ENCODE peak calls at places on chromosomes 16 and 17, in seven cellular contexts. A is HCT116, W is GM23338, Z is neural progenitor cell, P is MM.1S, B is PC-3, L is GM23248. E is an unnamed sample.

GRCh38 chr17:55155867-55156560 is 108.7 kb upstream of the HLF start:
- DNase-seq in A (no peak), W (no peak), Z (no peak), P (no peak), B (no peak), L (no peak), E (no peak)

GRCh38 chr17:52790359-52790955 is 631.9 kb upstream of the CA10 start:
- DNase-seq in A (no peak), W (no peak), Z (no peak), P (no peak), B (no peak), L (no peak), E (no peak)

GRCh38 chr16:77277571-77277970 is 78.4 kb downstream of the SYCE1L start:
- DNase-seq in A (no peak), W (no peak), Z (no peak), P (no peak), B (no peak), L (no peak), E (no peak)

GRCh38 chr17:1244606-1245012 is 25.6 kb upstream of the BHLHA9 start:
- DNase-seq in A (no peak), W (no peak), Z (no peak), P (no peak), B (no peak), L (peak; percentile 29), E (no peak)

GRCh38 chr16:55478827-55479559 is at the start of gene MMP2:
- DNase-seq in A (no peak), W (peak; percentile 91), Z (peak; percentile 91), P (no peak), B (no peak), L (peak; percentile 86), E (peak; percentile 81)

GRCh38 chr17:65763786-65764185 is 202.3 kb upstream of the AXIN2 start:
- DNase-seq in A (no peak), W (no peak), Z (no peak), P (no peak), B (no peak), L (no peak), E (no peak)

GRCh38 chr17:41689497-41690299 is 1.0 kb downstream of the EIF1 start:
- DNase-seq in A (no peak), W (peak; percentile 83), Z (peak; percentile 72), P (peak; percentile 74), B (peak; percentile 43), L (peak; percentile 75), E (peak; percentile 70)

GRCh38 chr16:79863128-79864031 is 262.8 kb upstream of the MAF start:
- DNase-seq in A (no peak), W (no peak), Z (no peak), P (no peak), B (no peak), L (no peak), E (no peak)

GRCh38 chr17:20225162-20226115 is 216.3 kb downstream of the SPECC1 start:
- DNase-seq in A (no peak), W (peak; percentile 41), Z (no peak), P (no peak), B (peak; percentile 34), L (no peak), E (no peak)

GRCh38 chr16:89395150-89396142 is 94.9 kb downstream of the ANKRD11 start:
- DNase-seq in A (no peak), W (no peak), Z (peak; percentile 39), P (no peak), B (peak; percentile 95), L (peak; percentile 97), E (peak; percentile 88)

GRCh38 chr16:15575293-15576049 is 67.5 kb downstream of the MARF1 start:
- DNase-seq in A (no peak), W (no peak), Z (no peak), P (peak; percentile 8), B (no peak), L (no peak), E (no peak)

GRCh38 chr16:5065813-5066212 is at the start of gene C16orf89:
- DNase-seq in A (no peak), W (no peak), Z (no peak), P (no peak), B (no peak), L (no peak), E (no peak)

GRCh38 chr16:46756772-46757171 is 8.6 kb upstream of the MYLK3 start:
- DNase-seq in A (no peak), W (no peak), Z (no peak), P (no peak), B (no peak), L (no peak), E (no peak)

GRCh38 chr16:83185902-83186301 is 559.1 kb downstream of the CDH13 start:
- DNase-seq in A (no peak), W (no peak), Z (no peak), P (no peak), B (no peak), L (no peak), E (no peak)

GRCh38 chr17:73357318-73357717 is 45.5 kb upstream of the CDC42EP4 start:
- DNase-seq in A (no peak), W (no peak), Z (no peak), P (no peak), B (no peak), L (no peak), E (no peak)

GRCh38 chr17:66228887-66229782 is at the start of gene APOH:
- DNase-seq in A (no peak), W (no peak), Z (no peak), P (no peak), B (no peak), L (no peak), E (peak; percentile 38)

GRCh38 chr17:32192379-32192778 is 50.1 kb downstream of the RHOT1 start:
- DNase-seq in A (no peak), W (no peak), Z (no peak), P (no peak), B (peak; percentile 11), L (peak; percentile 70), E (no peak)

GRCh38 chr16:29784901-29785500 is 5.5 kb upstream of the KIF22 start:
- DNase-seq in A (no peak), W (peak; percentile 97), Z (peak; percentile 90), P (peak; percentile 27), B (no peak), L (peak; percentile 86), E (peak; percentile 82)

GRCh38 chr17:60139438-60140285 is 10.1 kb upstream of the CA4 start:
- DNase-seq in A (peak; percentile 12), W (peak; percentile 86), Z (peak; percentile 92), P (peak; percentile 49), B (peak; percentile 31), L (peak; percentile 85), E (peak; percentile 88)
- TF ChIP-seq EZH2 in A (no peak), W (peak; percentile 59), Z (peak; percentile 69), P (no peak), B (no peak), L (no peak), E (peak; percentile 39)

GRCh38 chr16:70724146-70725023 is 38.5 kb upstream of the MTSS2 start:
- DNase-seq in A (no peak), W (no peak), Z (no peak), P (no peak), B (no peak), L (no peak), E (no peak)

GRCh38 chr16:70717817-70718216 is 32.0 kb upstream of the MTSS2 start:
- DNase-seq in A (no peak), W (no peak), Z (no peak), P (no peak), B (no peak), L (no peak), E (no peak)

GRCh38 chr16:70723740-70724145 is 37.9 kb upstream of the MTSS2 start:
- DNase-seq in A (no peak), W (no peak), Z (no peak), P (no peak), B (no peak), L (no peak), E (no peak)

GRCh38 chr16:70720431-70721201 is 34.8 kb upstream of the MTSS2 start:
- DNase-seq in A (no peak), W (no peak), Z (no peak), P (no peak), B (no peak), L (peak; percentile 51), E (no peak)

GRCh38 chr16:70721202-70721963 is 35.5 kb upstream of the MTSS2 start:
- DNase-seq in A (no peak), W (no peak), Z (no peak), P (no peak), B (no peak), L (no peak), E (no peak)
- H3K27ac ChIP-seq in A (no peak overlapping the region), W (no peak overlapping the region), Z (no peak overlapping the region), P (no peak overlapping the region), B (no peak overlapping the region), L (no peak overlapping the region), E (no peak overlapping the region)

GRCh38 chr16:69330286-69331109 is at the start of gene PDF:
- DNase-seq in A (peak; percentile 79), W (peak; percentile 98), Z (peak; percentile 97), P (peak; percentile 90), B (peak; percentile 90), L (peak; percentile 99), E (peak; percentile 98)

GRCh38 chr16:69326172-69326873 is 4.1 kb downstream of the PDF start:
- DNase-seq in A (no peak), W (no peak), Z (no peak), P (no peak), B (no peak), L (no peak), E (peak; percentile 70)

GRCh38 chr16:69328854-69329316 is 1.5 kb downstream of the PDF start:
- DNase-seq in A (no peak), W (no peak), Z (no peak), P (no peak), B (peak; percentile 73), L (peak; percentile 54), E (no peak)

GRCh38 chr16:69327585-69328310 is 2.6 kb downstream of the PDF start:
- DNase-seq in A (no peak), W (no peak), Z (no peak), P (no peak), B (no peak), L (no peak), E (no peak)

DNA sequence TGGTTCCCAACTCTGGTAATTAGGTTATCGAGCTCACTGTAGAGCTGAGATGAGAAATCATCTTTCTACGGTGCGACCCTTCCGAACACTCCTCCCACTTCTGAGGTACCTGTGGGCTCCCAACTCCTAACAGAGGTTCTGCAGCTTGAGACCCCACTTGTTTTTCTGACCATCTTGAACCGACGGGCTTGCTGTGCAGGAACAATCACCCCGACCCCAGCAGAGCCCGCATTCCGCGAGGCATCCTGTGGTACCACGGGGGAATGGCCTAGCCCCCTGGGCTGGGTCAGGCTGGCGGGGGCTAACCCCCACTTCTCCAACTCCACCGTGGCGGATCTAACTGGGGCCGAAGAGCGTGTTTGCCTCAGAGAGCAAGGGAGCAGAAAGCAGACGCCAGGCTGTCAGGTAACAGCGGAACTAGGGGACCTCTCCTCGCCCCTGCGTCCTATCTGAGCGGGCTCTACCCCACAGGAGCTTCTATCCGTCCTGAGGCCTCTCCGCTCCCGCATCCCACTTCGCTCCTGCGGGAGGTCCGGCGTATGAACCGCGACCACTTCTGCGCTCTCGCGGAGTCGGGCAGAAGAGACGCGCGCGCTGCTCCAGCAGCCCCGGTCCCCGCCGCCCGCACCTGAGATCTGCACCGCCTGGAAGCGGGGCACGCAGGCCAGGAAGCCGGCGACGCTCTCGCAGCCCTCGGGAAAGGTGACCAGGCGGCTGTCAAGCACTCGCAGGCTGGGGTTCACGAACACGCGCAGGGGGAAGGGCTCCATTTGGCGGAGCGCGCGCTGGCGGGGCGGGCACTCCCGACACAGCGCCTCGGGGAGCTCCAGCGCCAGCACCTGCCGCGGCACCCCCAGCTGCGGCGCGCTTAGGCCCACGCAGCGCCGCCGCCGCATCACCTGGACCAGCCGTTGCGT is 761 bp downstream of the PDF start:
- DNase-seq in A (no peak), W (peak; percentile 45), Z (peak; percentile 55), P (peak; percentile 59), B (peak; percentile 14), L (peak; percentile 53), E (peak; percentile 60)
- TF ChIP-seq EZH2phosphoT487 in A (no peak), W (no peak), Z (no peak), P (no peak), B (no peak), L (no peak), E (no peak)

GRCh38 chr16:49800876-49801275 is 55.0 kb downstream of the ZNF423 start:
- DNase-seq in A (no peak), W (no peak), Z (no peak), P (no peak), B (no peak), L (no peak), E (no peak)
- TF ChIP-seq EZH2 in A (no peak), W (no peak), Z (no peak), P (no peak), B (no peak), L (no peak), E (no peak)

E was measured in hepatocyte.